ENCODE peak calls at places on chromosome 12, in six cellular contexts. One of them, this sample, is unnamed. For H3K4me1, the result is how much of the 10 kb centered on the place peaks cover.

GRCh38 chr12:55931780-55932545 is 1.0 kb downstream of the DGKA start:
- DNase-seq in IMR-90: peak
- DNase-seq in H9: peak
- DNase-seq in mesenchymal stem cell: peak
- DNase-seq in trophoblast cell: peak
- DNase-seq in H1: no peak
- DNase-seq in this sample: no peak

GRCh38 chr12:56104109-56104814 is at the start of gene PA2G4:
- DNase-seq in IMR-90: peak
- DNase-seq in H9: peak
- DNase-seq in mesenchymal stem cell: peak
- DNase-seq in trophoblast cell: peak
- DNase-seq in H1: peak
- DNase-seq in this sample: peak

GRCh38 chr12:103810108-103810507 is 30.9 kb downstream of the NT5DC3 start:
- DNase-seq in IMR-90: no peak
- DNase-seq in H9: no peak
- DNase-seq in mesenchymal stem cell: no peak
- DNase-seq in trophoblast cell: no peak
- DNase-seq in H1: no peak
- DNase-seq in this sample: no peak

GRCh38 chr12:6963741-6964446 is 6.6 kb downstream of the PHB2 start:
- DNase-seq in IMR-90: no peak
- DNase-seq in H9: peak
- DNase-seq in mesenchymal stem cell: no peak
- DNase-seq in trophoblast cell: no peak
- DNase-seq in H1: no peak
- DNase-seq in this sample: no peak

GRCh38 chr12:60230103-60230502 is 634.3 kb downstream of the SLC16A7 start:
- DNase-seq in IMR-90: peak
- DNase-seq in H9: no peak
- DNase-seq in mesenchymal stem cell: no peak
- DNase-seq in trophoblast cell: no peak
- DNase-seq in H1: no peak
- DNase-seq in this sample: no peak

GRCh38 chr12:51887476-51888315 is at the start of gene ANKRD33:
- DNase-seq in IMR-90: no peak
- DNase-seq in H9: peak
- DNase-seq in mesenchymal stem cell: peak
- DNase-seq in trophoblast cell: peak
- DNase-seq in H1: no peak
- DNase-seq in this sample: no peak

GRCh38 chr12:59812716-59813115 is 216.9 kb downstream of the SLC16A7 start:
- DNase-seq in IMR-90: no peak
- DNase-seq in H9: no peak
- DNase-seq in mesenchymal stem cell: no peak
- DNase-seq in trophoblast cell: no peak
- DNase-seq in H1: no peak
- DNase-seq in this sample: no peak

GRCh38 chr12:12007001-12007712 is 63.6 kb upstream of the BCL2L14 start:
- DNase-seq in IMR-90: peak
- DNase-seq in H9: no peak
- DNase-seq in mesenchymal stem cell: peak
- DNase-seq in trophoblast cell: no peak
- DNase-seq in H1: no peak
- DNase-seq in this sample: no peak

GRCh38 chr12:131941987-131942341 is 7.8 kb upstream of the EP400 start:
- DNase-seq in IMR-90: no peak
- DNase-seq in H9: no peak
- DNase-seq in mesenchymal stem cell: no peak
- DNase-seq in trophoblast cell: no peak
- DNase-seq in H1: no peak
- DNase-seq in this sample: no peak

GRCh38 chr12:94027561-94027960 is 120.8 kb upstream of the PLXNC1 start:
- DNase-seq in IMR-90: no peak
- DNase-seq in H9: no peak
- DNase-seq in mesenchymal stem cell: no peak
- DNase-seq in trophoblast cell: no peak
- DNase-seq in H1: no peak
- DNase-seq in this sample: no peak

GRCh38 chr12:33265037-33265436 is 174.6 kb downstream of the SYT10 start:
- DNase-seq in IMR-90: no peak
- DNase-seq in H9: no peak
- DNase-seq in mesenchymal stem cell: no peak
- DNase-seq in trophoblast cell: no peak
- DNase-seq in H1: peak
- DNase-seq in this sample: peak

GRCh38 chr12:123696209-123696608 is 15.9 kb upstream of the ATP6V0A2 start:
- DNase-seq in IMR-90: no peak
- DNase-seq in H9: no peak
- DNase-seq in mesenchymal stem cell: no peak
- DNase-seq in trophoblast cell: no peak
- DNase-seq in H1: no peak
- DNase-seq in this sample: no peak

GRCh38 chr12:85708775-85709174 is 127.4 kb downstream of the RASSF9 start:
- DNase-seq in IMR-90: no peak
- DNase-seq in H9: no peak
- DNase-seq in mesenchymal stem cell: no peak
- DNase-seq in trophoblast cell: no peak
- DNase-seq in H1: no peak
- DNase-seq in this sample: no peak

GRCh38 chr12:48988030-48988649 is 10.0 kb downstream of the WNT1 start:
- DNase-seq in IMR-90: peak
- DNase-seq in H9: peak
- DNase-seq in mesenchymal stem cell: peak
- DNase-seq in trophoblast cell: peak
- DNase-seq in H1: no peak
- DNase-seq in this sample: peak

GRCh38 chr12:115577401-115577800 is 700.1 kb downstream of the MED13L start:
- DNase-seq in IMR-90: no peak
- DNase-seq in H9: no peak
- DNase-seq in mesenchymal stem cell: no peak
- DNase-seq in trophoblast cell: no peak
- DNase-seq in H1: no peak
- DNase-seq in this sample: no peak

GRCh38 chr12:108838194-108839010 is 19.0 kb downstream of the SSH1 start:
- DNase-seq in IMR-90: peak
- DNase-seq in H9: peak
- DNase-seq in mesenchymal stem cell: peak
- DNase-seq in trophoblast cell: no peak
- DNase-seq in H1: peak
- DNase-seq in this sample: no peak

GRCh38 chr12:49892084-49892731 is 11.5 kb downstream of the FAIM2 start:
- DNase-seq in IMR-90: no peak
- DNase-seq in H9: no peak
- DNase-seq in mesenchymal stem cell: no peak
- DNase-seq in trophoblast cell: no peak
- DNase-seq in H1: no peak
- DNase-seq in this sample: no peak

GRCh38 chr12:7130791-7131501 is 775 bp downstream of the CLSTN3 start:
- DNase-seq in IMR-90: peak
- DNase-seq in H9: peak
- DNase-seq in mesenchymal stem cell: peak
- DNase-seq in trophoblast cell: peak
- DNase-seq in H1: no peak
- DNase-seq in this sample: no peak

GRCh38 chr12:16335838-16336237 is 11.6 kb upstream of the MGST1 start:
- DNase-seq in IMR-90: no peak
- DNase-seq in H9: no peak
- DNase-seq in mesenchymal stem cell: no peak
- DNase-seq in trophoblast cell: no peak
- DNase-seq in H1: no peak
- DNase-seq in this sample: no peak

GRCh38 chr12:62438098-62438692 is 28.4 kb upstream of the MON2 start:
- DNase-seq in IMR-90: peak
- DNase-seq in H9: no peak
- DNase-seq in mesenchymal stem cell: peak
- DNase-seq in trophoblast cell: peak
- DNase-seq in H1: no peak
- DNase-seq in this sample: peak

GRCh38 chr12:110585231-110585799 is 2.2 kb upstream of the PPTC7 start:
- DNase-seq in IMR-90: peak
- DNase-seq in H9: no peak
- DNase-seq in mesenchymal stem cell: peak
- DNase-seq in trophoblast cell: peak
- DNase-seq in H1: no peak
- DNase-seq in this sample: no peak

GRCh38 chr12:15842106-15842505 is 40.1 kb upstream of the STRAP start:
- DNase-seq in IMR-90: peak
- DNase-seq in H9: no peak
- DNase-seq in mesenchymal stem cell: peak
- DNase-seq in trophoblast cell: no peak
- DNase-seq in H1: no peak
- DNase-seq in this sample: no peak

GRCh38 chr12:2318286-2318685 is 265.5 kb downstream of the CACNA1C start:
- DNase-seq in IMR-90: no peak
- DNase-seq in H9: no peak
- DNase-seq in mesenchymal stem cell: no peak
- DNase-seq in trophoblast cell: no peak
- DNase-seq in H1: no peak
- DNase-seq in this sample: no peak

GRCh38 chr12:123050331-123050809 is 69.9 kb downstream of the ARL6IP4 start:
- DNase-seq in IMR-90: peak
- DNase-seq in H9: no peak
- DNase-seq in mesenchymal stem cell: peak
- DNase-seq in trophoblast cell: no peak
- DNase-seq in H1: no peak
- DNase-seq in this sample: no peak

GRCh38 chr12:6942331-6942665 is 1.3 kb upstream of the RNU7-1 start:
- DNase-seq in IMR-90: no peak
- DNase-seq in H9: no peak
- DNase-seq in mesenchymal stem cell: no peak
- DNase-seq in trophoblast cell: no peak
- DNase-seq in H1: no peak
- DNase-seq in this sample: no peak

GRCh38 chr12:26868505-26869494 is 35.8 kb upstream of the ITPR2 start:
- DNase-seq in IMR-90: no peak
- DNase-seq in H9: no peak
- DNase-seq in mesenchymal stem cell: no peak
- DNase-seq in trophoblast cell: no peak
- DNase-seq in H1: no peak
- DNase-seq in this sample: no peak
- H3K4me1 ChIP-seq in IMR-90: under half
- H3K4me1 ChIP-seq in H9: under half
- H3K4me1 ChIP-seq in mesenchymal stem cell: under half
- H3K4me1 ChIP-seq in trophoblast cell: under half
- H3K4me1 ChIP-seq in H1: under half
- H3K4me1 ChIP-seq in this sample: under half

DNA sequence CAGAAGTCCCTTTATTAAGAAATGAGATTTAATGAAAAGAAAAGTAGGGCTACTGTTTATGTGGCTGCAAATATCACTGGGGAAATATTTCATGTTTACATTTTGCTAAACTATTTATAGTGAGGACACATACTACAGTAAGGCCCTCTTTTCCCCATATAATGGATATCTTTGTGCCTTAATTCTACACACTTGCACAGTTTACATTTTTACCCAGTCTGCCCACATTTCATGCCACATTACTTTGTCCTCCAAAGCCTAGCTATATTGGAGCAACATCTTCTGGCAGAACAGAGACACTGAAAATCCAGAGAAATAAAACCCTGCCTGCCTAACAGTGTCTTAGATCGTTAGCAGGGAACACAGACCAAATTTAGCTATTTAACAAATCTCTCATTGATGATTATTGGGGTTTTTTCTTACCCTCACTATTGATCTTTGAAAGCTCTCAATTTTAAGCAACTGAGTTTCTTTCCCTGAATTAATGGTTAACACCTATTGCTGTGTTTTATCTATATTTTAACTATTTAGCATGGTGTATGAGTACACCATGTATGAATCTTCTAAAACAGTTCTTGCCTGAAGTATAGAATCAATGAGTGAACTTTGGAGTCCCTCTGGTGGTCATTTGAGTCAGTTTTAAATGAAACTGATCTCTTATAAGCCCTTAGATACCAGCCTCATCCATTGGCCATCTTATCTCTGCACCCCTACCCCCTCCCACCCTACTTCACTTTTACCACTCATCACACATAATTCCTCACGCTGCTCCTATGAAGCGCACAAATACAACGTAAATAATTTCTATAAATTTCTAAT is 170.2 kb downstream of the BCAT1 start:
- DNase-seq in IMR-90: peak
- DNase-seq in H9: no peak
- DNase-seq in mesenchymal stem cell: peak
- DNase-seq in trophoblast cell: no peak
- DNase-seq in H1: no peak
- DNase-seq in this sample: peak
- H2BK120ac ChIP-seq in IMR-90: peak
- H2BK120ac ChIP-seq in H9: no peak
- H2BK120ac ChIP-seq in mesenchymal stem cell: no peak
- H2BK120ac ChIP-seq in trophoblast cell: no peak
- H2BK120ac ChIP-seq in H1: no peak
- H2BK120ac ChIP-seq in this sample: no peak

GRCh38 chr12:107431942-107432341 is 253.7 kb upstream of the PWP1 start:
- DNase-seq in IMR-90: no peak
- DNase-seq in H9: no peak
- DNase-seq in mesenchymal stem cell: no peak
- DNase-seq in trophoblast cell: no peak
- DNase-seq in H1: no peak
- DNase-seq in this sample: no peak
- H3K14ac ChIP-seq in IMR-90: no peak
- H3K14ac ChIP-seq in H9: no peak
- H3K14ac ChIP-seq in mesenchymal stem cell: no peak
- H3K14ac ChIP-seq in trophoblast cell: no peak
- H3K14ac ChIP-seq in H1: no peak
- H3K14ac ChIP-seq in this sample: no peak

GRCh38 chr12:88922816-88923215 is 342.5 kb upstream of the KITLG start:
- DNase-seq in IMR-90: peak
- DNase-seq in H9: no peak
- DNase-seq in mesenchymal stem cell: no peak
- DNase-seq in trophoblast cell: no peak
- DNase-seq in H1: no peak
- DNase-seq in this sample: no peak

GRCh38 chr12:88923631-88924030 is 343.4 kb upstream of the KITLG start:
- DNase-seq in IMR-90: no peak
- DNase-seq in H9: no peak
- DNase-seq in mesenchymal stem cell: no peak
- DNase-seq in trophoblast cell: no peak
- DNase-seq in H1: no peak
- DNase-seq in this sample: no peak

GRCh38 chr12:88921890-88922532 is 341.7 kb upstream of the KITLG start:
- DNase-seq in IMR-90: no peak
- DNase-seq in H9: no peak
- DNase-seq in mesenchymal stem cell: no peak
- DNase-seq in trophoblast cell: peak
- DNase-seq in H1: no peak
- DNase-seq in this sample: no peak

GRCh38 chr12:88924162-88924561 is 343.9 kb upstream of the KITLG start:
- DNase-seq in IMR-90: no peak
- DNase-seq in H9: no peak
- DNase-seq in mesenchymal stem cell: no peak
- DNase-seq in trophoblast cell: no peak
- DNase-seq in H1: no peak
- DNase-seq in this sample: no peak

DNA sequence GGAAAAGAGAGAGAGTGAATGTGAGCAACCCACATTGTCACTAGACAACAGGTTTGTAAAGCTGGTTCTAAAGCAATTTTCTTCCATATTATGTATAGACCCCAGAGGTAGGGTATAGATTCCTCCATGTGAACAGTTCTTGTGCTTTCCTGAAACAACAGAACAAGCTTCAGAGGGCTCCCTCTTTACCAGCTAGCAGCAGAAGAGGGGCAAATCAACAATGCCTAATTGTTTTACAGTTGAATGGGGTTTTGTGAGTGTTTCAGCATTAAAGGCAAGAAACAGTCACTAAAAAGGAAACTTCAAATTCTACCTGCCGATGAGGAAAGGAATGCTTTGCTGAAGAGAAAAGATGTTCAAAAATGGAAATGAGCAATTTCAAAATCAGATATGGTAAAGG is 341.2 kb upstream of the KITLG start:
- DNase-seq in IMR-90: no peak
- DNase-seq in H9: no peak
- DNase-seq in mesenchymal stem cell: no peak
- DNase-seq in trophoblast cell: no peak
- DNase-seq in H1: no peak
- DNase-seq in this sample: no peak
- H3K4me1 ChIP-seq in IMR-90: under half
- H3K4me1 ChIP-seq in H9: under half
- H3K4me1 ChIP-seq in mesenchymal stem cell: under half
- H3K4me1 ChIP-seq in trophoblast cell: under half
- H3K4me1 ChIP-seq in H1: under half
- H3K4me1 ChIP-seq in this sample: under half